ENCODE peak calls at places on chromosomes 13 and 19, in five cellular contexts. K is ascending aorta, R is IMR-90, D is spleen, I is upper lobe of left lung. U is an unnamed sample. For H3K27me3, the result is how much of the 10 kb centered on the place peaks cover.

GRCh38 chr13:29537736-29538624 is 57.5 kb downstream of the SLC7A1 start:
- DNase-seq in I (no peak), K (no peak), R (no peak), D (no peak), U (no peak)

GRCh38 chr19:6097911-6098310 is 12.4 kb downstream of the RFX2 start:
- DNase-seq in I (no peak), D (no peak), K (no peak), R (no peak), U (no peak)

GRCh38 chr13:28532226-28533048 is 37.5 kb upstream of the FLT1 start:
- DNase-seq in K (no peak), D (peak), R (no peak), I (peak), U (no peak)

GRCh38 chr19:15113245-15114152 is 6.3 kb downstream of the SYDE1 start:
- DNase-seq in R (no peak), K (no peak), I (no peak), D (no peak), U (no peak)

GRCh38 chr19:45691516-45692186 is at the start of gene SNRPD2:
- DNase-seq in K (peak), R (peak), D (peak), I (peak), U (peak)

GRCh38 chr13:99425485-99426341 is 75.6 kb upstream of the TM9SF2 start:
- DNase-seq in K (no peak), D (peak), I (no peak), R (no peak), U (no peak)

GRCh38 chr19:54493967-54494585 is 8.6 kb upstream of the LAIR2 start:
- DNase-seq in I (no peak), D (no peak), R (no peak), K (no peak), U (no peak)

GRCh38 chr13:95710313-95710712 is 33.4 kb downstream of the DNAJC3 start:
- DNase-seq in I (no peak), K (no peak), D (no peak), R (peak), U (no peak)

DNA sequence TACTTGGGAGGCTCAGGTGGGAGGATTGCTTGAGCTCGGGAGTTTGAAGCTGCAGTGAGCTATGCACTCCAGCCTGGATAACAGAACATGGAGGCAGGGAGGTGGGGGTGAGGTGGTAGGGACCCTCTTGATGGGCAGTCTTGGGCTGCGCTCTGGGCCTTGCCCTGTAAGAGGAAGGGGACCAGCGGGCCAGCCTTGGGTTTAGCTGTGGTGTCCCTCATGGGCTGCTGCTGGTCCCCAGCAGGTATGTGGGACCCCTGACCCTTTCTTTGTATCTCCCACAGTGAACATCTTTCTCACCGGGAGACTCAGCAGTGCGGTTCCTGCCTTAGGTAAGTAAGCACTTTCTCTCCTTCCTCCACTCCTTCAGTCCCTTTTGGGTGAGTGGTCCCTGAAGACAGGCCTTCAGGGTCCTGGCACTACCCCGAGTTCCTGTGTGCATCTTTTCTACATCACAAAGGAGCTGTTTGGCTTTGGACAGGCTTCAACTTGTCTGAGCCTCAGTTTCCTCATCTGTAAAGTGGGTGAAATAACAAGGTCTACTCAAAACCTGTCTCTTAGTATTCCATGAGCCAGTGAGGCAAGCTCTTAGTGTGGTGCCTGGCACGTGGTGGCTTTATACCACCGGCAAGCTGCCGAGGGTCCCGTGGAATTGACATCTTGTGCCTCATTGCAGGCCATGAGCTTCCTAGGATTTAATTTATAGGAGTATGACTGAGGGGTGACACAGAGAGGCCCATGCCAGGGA is 2.5 kb downstream of the LRP3 start:
- DNase-seq in K (no peak), D (no peak), R (no peak), I (no peak), U (no peak)
- H3K27me3 ChIP-seq in K (under half), D (under half), R (under half), I (under half), U (under half)

DNA sequence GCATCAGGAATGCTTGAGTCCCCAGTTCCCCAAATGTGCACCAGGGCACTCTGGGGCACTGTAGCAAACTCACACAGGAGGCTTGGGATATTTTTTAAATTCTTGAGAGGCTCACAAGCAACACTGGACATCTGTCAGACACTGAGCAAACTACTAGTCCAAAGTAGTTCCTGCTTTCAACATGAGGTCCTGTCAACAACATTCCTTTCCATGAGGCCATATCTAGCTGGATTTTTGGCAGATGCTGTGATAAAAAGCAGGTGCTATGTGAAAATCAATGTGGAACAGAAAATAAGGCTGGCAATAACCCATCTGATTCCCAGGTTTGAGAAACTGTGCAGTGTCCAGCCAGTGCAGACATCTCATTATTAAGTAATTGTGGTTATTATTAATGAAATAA is 50.5 kb downstream of the STARD13 start:
- DNase-seq in K (no peak), I (no peak), R (peak), D (no peak), U (no peak)
- H3K27ac ChIP-seq in K (peak), I (peak), R (peak), D (no peak), U (no peak)

DNA sequence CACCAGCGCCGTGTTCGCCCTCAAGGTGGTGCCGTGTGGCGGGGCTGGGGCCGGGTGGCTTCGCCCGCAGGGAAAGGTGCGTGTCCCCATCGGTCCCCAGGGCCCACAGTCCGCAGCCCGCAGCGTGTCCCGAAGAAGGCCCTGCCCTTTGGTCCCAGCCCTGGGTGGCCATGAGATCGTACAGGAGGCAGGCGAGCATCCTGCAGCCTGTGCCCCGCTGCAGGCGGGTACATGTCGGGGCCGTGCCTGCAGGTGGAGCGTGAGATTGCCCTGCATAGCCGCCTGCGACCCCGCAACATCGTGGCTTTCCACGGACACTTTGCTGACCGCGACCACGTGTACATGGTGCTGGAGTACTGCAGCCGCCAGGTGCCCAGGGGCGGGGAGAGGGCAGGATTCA is 1.5 kb downstream of the PLK5 start:
- DNase-seq in R (no peak), K (no peak), D (no peak), I (no peak), U (no peak)
- H3K27me3 ChIP-seq in R (under half), K (under half), D (half or more), I (under half), U (under half)

GRCh38 chr13:107846642-107847041 is 368.7 kb downstream of the LIG4 start:
- DNase-seq in I (no peak), R (no peak), D (no peak), K (no peak), U (no peak)

GRCh38 chr13:107847406-107847805 is 367.9 kb downstream of the LIG4 start:
- DNase-seq in I (no peak), R (peak), K (no peak), D (no peak), U (no peak)

GRCh38 chr13:107842562-107843180 is 372.7 kb downstream of the LIG4 start:
- DNase-seq in K (no peak), R (peak), I (no peak), D (no peak), U (no peak)

GRCh38 chr13:107845911-107846310 is 369.4 kb downstream of the LIG4 start:
- DNase-seq in I (no peak), R (no peak), D (no peak), K (no peak), U (no peak)

DNA sequence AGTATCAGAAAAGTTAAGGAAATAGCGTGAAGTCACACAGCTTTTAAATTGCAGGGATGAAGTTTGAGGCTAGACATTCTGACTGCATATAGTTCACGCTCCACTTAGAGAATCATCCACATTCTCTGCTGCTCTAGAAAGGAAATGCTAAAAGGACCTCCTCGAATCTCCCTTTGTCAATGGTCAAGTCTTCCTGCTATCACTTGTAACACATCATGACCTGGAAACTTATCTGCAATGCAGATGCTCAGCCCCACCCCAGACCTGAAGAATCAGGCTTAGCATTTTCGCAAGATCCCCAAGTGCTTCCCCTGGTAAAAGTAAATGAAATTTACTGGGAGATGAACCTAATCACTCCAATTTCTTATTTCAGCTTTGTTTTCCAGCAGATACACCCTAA is 372.1 kb downstream of the LIG4 start:
- DNase-seq in I (no peak), K (no peak), D (no peak), R (no peak), U (no peak)
- H3K27ac ChIP-seq in I (no peak), K (no peak), D (no peak), R (no peak), U (no peak)

DNA sequence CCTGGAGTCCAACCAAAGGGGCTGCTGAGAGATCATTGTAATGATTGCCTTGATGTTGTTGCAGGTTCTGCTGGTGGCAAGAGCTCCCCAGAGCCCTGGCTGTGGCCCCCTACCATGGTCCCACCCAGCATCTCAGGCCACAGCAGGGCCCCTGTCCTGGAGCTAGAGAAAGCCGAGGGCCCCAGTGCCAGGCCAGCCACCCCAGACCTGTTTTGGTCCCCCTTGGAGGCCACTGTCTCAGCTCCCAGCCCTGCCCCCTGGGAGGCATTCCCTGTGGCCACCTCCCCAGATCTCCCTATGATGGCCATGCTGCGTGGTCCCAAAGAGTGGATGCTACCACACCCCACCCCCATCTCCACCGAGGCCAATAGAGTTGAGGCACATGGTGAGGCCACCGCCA is 15.5 kb downstream of the NCAN start:
- DNase-seq in R (no peak), I (no peak), D (no peak), K (no peak), U (no peak)
- H3K27me3 ChIP-seq in R (under half), I (under half), D (under half), K (under half), U (under half)

GRCh38 chr19:57888494-57889231 is at the start of gene ZNF814:
- DNase-seq in R (peak), K (peak), I (peak), D (peak), U (peak)

GRCh38 chr19:57886046-57886445 is 2.8 kb downstream of the ZNF814 start:
- DNase-seq in R (no peak), D (no peak), K (no peak), I (no peak), U (no peak)

GRCh38 chr19:57887195-57887941 is 1.5 kb downstream of the ZNF814 start:
- DNase-seq in I (no peak), D (no peak), R (no peak), K (no peak), U (no peak)

DNA sequence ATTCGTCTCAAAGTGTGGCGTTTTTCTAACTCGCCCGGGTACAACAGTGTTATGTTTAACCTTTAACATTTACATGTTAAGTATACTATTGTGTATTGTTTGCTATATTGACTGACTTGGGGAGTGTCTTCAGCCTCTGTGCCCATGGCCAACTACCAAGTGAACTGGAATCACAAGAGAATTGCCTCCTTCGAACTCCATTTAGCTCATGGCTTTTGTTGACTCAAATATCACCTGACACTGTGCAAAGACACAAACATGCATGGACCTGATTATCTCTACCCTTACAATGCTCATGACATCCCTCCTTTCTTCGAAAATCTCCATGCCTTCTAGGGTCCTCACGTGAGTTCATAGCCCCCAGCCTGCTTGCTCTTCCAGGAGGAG is 737 bp downstream of the ZNF814 start:
- DNase-seq in R (no peak), D (no peak), I (no peak), K (no peak), U (no peak)
- H3K27ac ChIP-seq in R (peak), D (peak), I (no peak), K (no peak), U (peak)